ENCODE peak calls at places on chromosomes 7 and 10, in five cellular contexts. S is kidney, Q is cardiac muscle cell, B is left ventricle myocardium inferior, R is heart right ventricle. L is an unnamed sample.
A peak's percentile ranks its signal among the peaks of the same experiment; 100 is the strongest.

GRCh38 chr10:60291354-60291930 is 98.2 kb downstream of the ANK3 start:
- DNase-seq in S (no peak), Q (peak; percentile 77), B (no peak), R (no peak), L (no peak)

GRCh38 chr7:42254217-42254616 is 17.2 kb upstream of the GLI3 start:
- DNase-seq in S (no peak), Q (peak; percentile 88), B (no peak), R (no peak), L (no peak)

GRCh38 chr7:85065888-85066485 is 120.9 kb downstream of the SEMA3D start:
- DNase-seq in S (no peak), Q (peak; percentile 40), B (no peak), R (no peak), L (no peak)

GRCh38 chr7:48154792-48155413 is 16.4 kb upstream of the ABCA13 start:
- DNase-seq in S (no peak), Q (peak; percentile 64), B (no peak), R (no peak), L (no peak)

GRCh38 chr7:43248553-43248952 is 136.1 kb downstream of the HECW1 start:
- DNase-seq in S (no peak), Q (no peak), B (no peak), R (no peak), L (no peak)

GRCh38 chr7:2445898-2446555 is 30.2 kb downstream of the GRIFIN start:
- DNase-seq in S (peak; percentile 55), Q (no peak), B (no peak), R (no peak), L (no peak)

GRCh38 chr10:71864861-71865473 is 13.9 kb upstream of the PSAP start:
- DNase-seq in S (no peak), Q (peak; percentile 65), B (no peak), R (no peak), L (no peak)

GRCh38 chr7:44292876-44293560 is 32.4 kb downstream of the CAMK2B start:
- DNase-seq in S (peak; percentile 48), Q (no peak), B (no peak), R (no peak), L (no peak)

GRCh38 chr10:14873090-14873760 is 5.4 kb upstream of the SUV39H2 start:
- DNase-seq in S (no peak), Q (peak; percentile 74), B (no peak), R (no peak), L (no peak)

GRCh38 chr10:4771554-4772201 is 54.3 kb upstream of the AKR1E2 start:
- DNase-seq in S (no peak), Q (peak; percentile 9), B (no peak), R (no peak), L (no peak)

GRCh38 chr10:31906039-31906438 is 22.6 kb downstream of the ARHGAP12 start:
- DNase-seq in S (no peak), Q (no peak), B (no peak), R (no peak), L (no peak)

GRCh38 chr10:48501226-48501625 is 103.6 kb downstream of the ARHGAP22 start:
- DNase-seq in S (no peak), Q (no peak), B (no peak), R (no peak), L (no peak)

GRCh38 chr10:91885362-91886079 is 23.8 kb downstream of the FGFBP3 start:
- DNase-seq in S (no peak), Q (no peak), B (no peak), R (no peak), L (no peak)

GRCh38 chr10:25758041-25758457 is 176.0 kb upstream of the MYO3A start:
- DNase-seq in S (no peak), Q (peak; percentile 60), B (no peak), R (no peak), L (no peak)

GRCh38 chr7:100577103-100577502 is 3.4 kb upstream of the SAP25 start:
- DNase-seq in S (peak; percentile 68), Q (no peak), B (no peak), R (no peak), L (no peak)

GRCh38 chr7:92609921-92610518 is 19.8 kb upstream of the FAM133B start:
- DNase-seq in S (no peak), Q (peak; percentile 46), B (no peak), R (no peak), L (no peak)

GRCh38 chr10:96843823-96844222 is 11.7 kb downstream of the LCOR start:
- DNase-seq in S (no peak), Q (no peak), B (no peak), R (no peak), L (no peak)

GRCh38 chr7:105297309-105297708 is 91.4 kb downstream of the SRPK2 start:
- DNase-seq in S (no peak), Q (no peak), B (no peak), R (no peak), L (no peak)

GRCh38 chr7:141145630-141145982 is 71.7 kb downstream of the TMEM178B start:
- DNase-seq in S (no peak), Q (no peak), B (no peak), R (no peak), L (no peak)

GRCh38 chr7:158386355-158386618 is 201.3 kb downstream of the PTPRN2 start:
- DNase-seq in S (no peak), Q (no peak), B (no peak), R (no peak), L (no peak)

GRCh38 chr10:95275726-95276366 is 15.0 kb downstream of the PDLIM1 start:
- DNase-seq in S (no peak), Q (peak; percentile 82), B (no peak), R (no peak), L (no peak)

GRCh38 chr7:104643587-104644217 is 315.3 kb downstream of the LHFPL3 start:
- DNase-seq in S (no peak), Q (peak; percentile 26), B (no peak), R (no peak), L (no peak)

GRCh38 chr10:90930971-90931841 is 10.3 kb upstream of the ANKRD1 start:
- DNase-seq in S (peak; percentile 90), Q (peak; percentile 97), B (peak; percentile 58), R (peak; percentile 55), L (no peak)

GRCh38 chr10:17199351-17199804 is 2.1 kb downstream of the TRDMT1 start:
- DNase-seq in S (no peak), Q (peak; percentile 68), B (no peak), R (no peak), L (no peak)

GRCh38 chr10:64503429-64503828 is 982.2 kb downstream of the REEP3 start:
- DNase-seq in S (no peak), Q (no peak), B (no peak), R (no peak), L (no peak)

GRCh38 chr10:117537436-117537903 is 5.1 kb upstream of the EMX2 start:
- DNase-seq in S (no peak), Q (peak; percentile 40), B (no peak), R (peak; percentile 44), L (no peak)

GRCh38 chr10:123149568-123150228 is 1.8 kb downstream of the HMX2 start:
- DNase-seq in S (peak; percentile 68), Q (peak; percentile 44), B (no peak), R (no peak), L (no peak)

GRCh38 chr10:11015371-11015934 is 2.2 kb upstream of the CELF2 start:
- DNase-seq in S (no peak), Q (no peak), B (no peak), R (no peak), L (no peak)

GRCh38 chr7:52447781-52448180 is 587.7 kb upstream of the POM121L12 start:
- DNase-seq in S (no peak), Q (no peak), B (no peak), R (no peak), L (no peak)

GRCh38 chr7:116769541-116769940 is 92.8 kb upstream of the CAPZA2 start:
- DNase-seq in S (no peak), Q (no peak), B (no peak), R (no peak), L (no peak)

GRCh38 chr7:23938937-23939552 is 229.0 kb downstream of the STK31 start:
- DNase-seq in S (no peak), Q (peak; percentile 51), B (no peak), R (no peak), L (no peak)
- TF ChIP-seq CTCF in S (peak; percentile 45), Q (peak; percentile 58), B (peak; percentile 36), R (no peak), L (no peak)

DNA sequence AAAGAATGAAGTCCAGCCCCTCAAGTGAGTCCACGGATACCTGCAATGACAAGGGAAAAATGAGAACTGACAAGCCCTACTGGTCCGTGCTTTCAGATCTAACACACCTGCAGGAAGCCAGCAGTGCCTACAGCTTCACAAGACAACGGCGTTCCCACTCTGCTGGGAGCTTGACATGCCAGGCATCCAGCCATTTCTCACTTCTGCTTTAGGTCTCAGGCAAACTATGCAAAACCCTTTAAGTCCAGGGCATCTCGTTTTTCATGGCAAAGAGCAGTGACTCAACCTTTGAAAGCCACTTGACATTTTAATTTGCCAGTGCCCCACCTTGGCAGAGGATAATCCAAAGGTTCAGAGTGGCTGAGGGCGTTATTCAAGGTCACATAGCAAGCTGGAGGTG is 49.1 kb upstream of the GPAM start:
- DNase-seq in S (no peak), Q (no peak), B (no peak), R (no peak), L (no peak)
- H3K27ac ChIP-seq in S (no peak overlapping the region), Q (no peak overlapping the region), B (no peak overlapping the region), R (no peak overlapping the region), L (no peak overlapping the region)

GRCh38 chr10:113336549-113337130 is 216.2 kb upstream of the HABP2 start:
- DNase-seq in S (no peak), Q (no peak), B (no peak), R (no peak), L (no peak)

GRCh38 chr10:113340255-113340654 is 212.6 kb upstream of the HABP2 start:
- DNase-seq in S (no peak), Q (no peak), B (no peak), R (no peak), L (no peak)

GRCh38 chr10:113345860-113346259 is 207.0 kb upstream of the HABP2 start:
- DNase-seq in S (no peak), Q (no peak), B (no peak), R (no peak), L (no peak)

GRCh38 chr10:113337142-113337541 is 215.7 kb upstream of the HABP2 start:
- DNase-seq in S (no peak), Q (no peak), B (no peak), R (no peak), L (no peak)

DNA sequence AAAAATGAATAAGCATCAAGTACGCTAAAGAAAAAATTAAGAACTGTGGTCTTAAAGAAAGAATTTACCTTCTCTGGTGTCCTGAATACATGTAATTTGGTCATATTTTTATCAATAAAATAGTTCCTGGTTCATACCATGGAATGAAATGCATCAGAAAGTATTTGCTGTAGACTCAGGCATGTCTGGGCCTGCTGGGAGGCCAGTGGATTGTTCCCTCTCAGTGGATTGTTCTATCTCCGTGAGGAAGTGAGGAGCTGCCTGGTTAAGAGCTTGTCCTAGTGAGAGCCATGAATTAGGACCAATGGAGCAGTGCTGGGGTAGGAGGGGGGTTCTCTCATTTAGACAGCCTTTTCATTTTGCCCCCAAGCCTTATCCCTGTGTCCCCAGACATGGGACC is 211.7 kb upstream of the HABP2 start:
- DNase-seq in S (no peak), Q (no peak), B (no peak), R (no peak), L (no peak)
- TF ChIP-seq CTCF in S (no peak), Q (no peak), B (no peak), R (no peak), L (no peak)

GRCh38 chr10:27535312-27535711 is 31.2 kb downstream of the RAB18 start:
- DNase-seq in S (no peak), Q (no peak), B (no peak), R (no peak), L (no peak)
- H3K27ac ChIP-seq in S (no peak overlapping the region), Q (no peak overlapping the region), B (no peak overlapping the region), R (no peak overlapping the region), L (no peak overlapping the region)